ENCODE peak calls at places on chromosomes 13 and 19, in ten cellular contexts. One of them, this sample, is unnamed.

GRCh38 chr13:99805361-99805760 is 166.2 kb downstream of the ZIC5 start:
- DNase-seq in NCI-H1105 treated with DMSO at 0.1 percent for 48 hours: no peak
- DNase-seq in iPS-NIHi11: peak
- DNase-seq in H54: no peak
- DNase-seq in activated T-cell treated with anti-CD3 and anti-CD28 coated beads for 1 hour: no peak
- DNase-seq in chondrocyte: no peak
- DNase-seq in heart right ventricle: no peak
- DNase-seq in astrocyte of the spinal cord: no peak
- DNase-seq in GOT3: no peak
- DNase-seq in stimulated activated naive CD4-positive, alpha-beta T cell: no peak
- DNase-seq in this sample: no peak

GRCh38 chr19:406999-407491 is 1.9 kb downstream of the C2CD4C start:
- DNase-seq in NCI-H1105 treated with DMSO at 0.1 percent for 48 hours: no peak
- DNase-seq in iPS-NIHi11: no peak
- DNase-seq in H54: no peak
- DNase-seq in activated T-cell treated with anti-CD3 and anti-CD28 coated beads for 1 hour: no peak
- DNase-seq in chondrocyte: peak
- DNase-seq in heart right ventricle: no peak
- DNase-seq in astrocyte of the spinal cord: no peak
- DNase-seq in GOT3: no peak
- DNase-seq in stimulated activated naive CD4-positive, alpha-beta T cell: no peak
- DNase-seq in this sample: no peak

GRCh38 chr19:49261602-49262001 is 63.4 kb downstream of the SLC6A16 start:
- DNase-seq in NCI-H1105 treated with DMSO at 0.1 percent for 48 hours: no peak
- DNase-seq in iPS-NIHi11: no peak
- DNase-seq in H54: no peak
- DNase-seq in activated T-cell treated with anti-CD3 and anti-CD28 coated beads for 1 hour: no peak
- DNase-seq in chondrocyte: no peak
- DNase-seq in heart right ventricle: no peak
- DNase-seq in astrocyte of the spinal cord: no peak
- DNase-seq in GOT3: no peak
- DNase-seq in stimulated activated naive CD4-positive, alpha-beta T cell: no peak
- DNase-seq in this sample: no peak

GRCh38 chr13:23922005-23922932 is 25.0 kb upstream of the C1QTNF9B start:
- DNase-seq in NCI-H1105 treated with DMSO at 0.1 percent for 48 hours: no peak
- DNase-seq in iPS-NIHi11: no peak
- DNase-seq in H54: no peak
- DNase-seq in activated T-cell treated with anti-CD3 and anti-CD28 coated beads for 1 hour: no peak
- DNase-seq in chondrocyte: no peak
- DNase-seq in heart right ventricle: no peak
- DNase-seq in astrocyte of the spinal cord: no peak
- DNase-seq in GOT3: no peak
- DNase-seq in stimulated activated naive CD4-positive, alpha-beta T cell: no peak
- DNase-seq in this sample: no peak

GRCh38 chr19:49542446-49542845 is 14.6 kb downstream of the RCN3 start:
- DNase-seq in NCI-H1105 treated with DMSO at 0.1 percent for 48 hours: no peak
- DNase-seq in iPS-NIHi11: no peak
- DNase-seq in H54: no peak
- DNase-seq in activated T-cell treated with anti-CD3 and anti-CD28 coated beads for 1 hour: no peak
- DNase-seq in chondrocyte: no peak
- DNase-seq in heart right ventricle: no peak
- DNase-seq in astrocyte of the spinal cord: no peak
- DNase-seq in GOT3: no peak
- DNase-seq in stimulated activated naive CD4-positive, alpha-beta T cell: no peak
- DNase-seq in this sample: no peak

GRCh38 chr19:1690570-1691307 is 38.3 kb upstream of the TCF3 start:
- DNase-seq in NCI-H1105 treated with DMSO at 0.1 percent for 48 hours: no peak
- DNase-seq in iPS-NIHi11: peak
- DNase-seq in H54: no peak
- DNase-seq in activated T-cell treated with anti-CD3 and anti-CD28 coated beads for 1 hour: peak
- DNase-seq in chondrocyte: no peak
- DNase-seq in heart right ventricle: no peak
- DNase-seq in astrocyte of the spinal cord: no peak
- DNase-seq in GOT3: no peak
- DNase-seq in stimulated activated naive CD4-positive, alpha-beta T cell: peak
- DNase-seq in this sample: no peak

GRCh38 chr13:20401958-20402856 is 123.5 kb downstream of the CRYL1 start:
- DNase-seq in NCI-H1105 treated with DMSO at 0.1 percent for 48 hours: no peak
- DNase-seq in iPS-NIHi11: no peak
- DNase-seq in H54: peak
- DNase-seq in activated T-cell treated with anti-CD3 and anti-CD28 coated beads for 1 hour: no peak
- DNase-seq in chondrocyte: no peak
- DNase-seq in heart right ventricle: no peak
- DNase-seq in astrocyte of the spinal cord: peak
- DNase-seq in GOT3: no peak
- DNase-seq in stimulated activated naive CD4-positive, alpha-beta T cell: no peak
- DNase-seq in this sample: no peak

GRCh38 chr13:113628291-113629270 is 29.4 kb downstream of the ATP4B start:
- DNase-seq in NCI-H1105 treated with DMSO at 0.1 percent for 48 hours: no peak
- DNase-seq in iPS-NIHi11: no peak
- DNase-seq in H54: no peak
- DNase-seq in activated T-cell treated with anti-CD3 and anti-CD28 coated beads for 1 hour: no peak
- DNase-seq in chondrocyte: peak
- DNase-seq in heart right ventricle: no peak
- DNase-seq in astrocyte of the spinal cord: no peak
- DNase-seq in GOT3: no peak
- DNase-seq in stimulated activated naive CD4-positive, alpha-beta T cell: no peak
- DNase-seq in this sample: no peak

GRCh38 chr13:20151612-20152011 is 9.2 kb downstream of the GJA3 start:
- DNase-seq in NCI-H1105 treated with DMSO at 0.1 percent for 48 hours: no peak
- DNase-seq in iPS-NIHi11: no peak
- DNase-seq in H54: no peak
- DNase-seq in activated T-cell treated with anti-CD3 and anti-CD28 coated beads for 1 hour: no peak
- DNase-seq in chondrocyte: no peak
- DNase-seq in heart right ventricle: no peak
- DNase-seq in astrocyte of the spinal cord: no peak
- DNase-seq in GOT3: no peak
- DNase-seq in stimulated activated naive CD4-positive, alpha-beta T cell: no peak
- DNase-seq in this sample: no peak

GRCh38 chr13:23740002-23740401 is 149.2 kb downstream of the MIPEP start:
- DNase-seq in NCI-H1105 treated with DMSO at 0.1 percent for 48 hours: no peak
- DNase-seq in iPS-NIHi11: no peak
- DNase-seq in H54: no peak
- DNase-seq in activated T-cell treated with anti-CD3 and anti-CD28 coated beads for 1 hour: no peak
- DNase-seq in chondrocyte: no peak
- DNase-seq in heart right ventricle: no peak
- DNase-seq in astrocyte of the spinal cord: no peak
- DNase-seq in GOT3: no peak
- DNase-seq in stimulated activated naive CD4-positive, alpha-beta T cell: no peak
- DNase-seq in this sample: no peak

GRCh38 chr19:1490020-1490310 is 185 bp downstream of the PCSK4 start:
- DNase-seq in NCI-H1105 treated with DMSO at 0.1 percent for 48 hours: no peak
- DNase-seq in iPS-NIHi11: no peak
- DNase-seq in H54: no peak
- DNase-seq in activated T-cell treated with anti-CD3 and anti-CD28 coated beads for 1 hour: no peak
- DNase-seq in chondrocyte: peak
- DNase-seq in heart right ventricle: no peak
- DNase-seq in astrocyte of the spinal cord: no peak
- DNase-seq in GOT3: no peak
- DNase-seq in stimulated activated naive CD4-positive, alpha-beta T cell: no peak
- DNase-seq in this sample: no peak

This sample was measured in NCI-H2171.